ENCODE peak calls at places on chromosomes 3 and 15, in six cellular contexts. K is Panc1; Z is esophagus mucosa; C is right lobe of liver; G is stimulated activated naive B cell treated with anti-CD40 and anti-IgM and Interleukin-4, amounts not matched to agents 10 μg/mL and 1 μg/mL and 100 μg/mL, for 72 hours; B is activated T-cell treated with anti-CD3 and anti-CD28 coated beads, Interleukin-2, amount 50 U/mL, for 72 hours. E is an unnamed sample.

GRCh38 chr15:56468271-56468912 is 3.5 kb upstream of the MNS1 start:
- ATAC-seq in K (no peak), Z (no peak), C (peak; percentile 53), G (peak; percentile 22), B (peak; percentile 39), E (no peak)

GRCh38 chr15:101424984-101425383 is 64.5 kb downstream of the PCSK6 start:
- ATAC-seq in K (no peak), Z (no peak), C (no peak), G (no peak), B (no peak), E (no peak)

GRCh38 chr15:70227122-70227521 is 129.4 kb upstream of the TLE3 start:
- ATAC-seq in K (no peak), Z (no peak), C (no peak), G (no peak), B (no peak), E (no peak)

GRCh38 chr3:195467641-195468390 is 25.0 kb upstream of the ACAP2 start:
- ATAC-seq in K (no peak), Z (no peak), C (no peak), G (peak; percentile 73), B (peak; percentile 97), E (no peak)

GRCh38 chr3:8937064-8938020 is 25.9 kb downstream of the RAD18 start:
- ATAC-seq in K (peak; percentile 96), Z (no peak), C (peak; percentile 98), G (no peak), B (no peak), E (no peak)

GRCh38 chr3:113954091-113954685 is 6.4 kb downstream of the ZDHHC23 start:
- ATAC-seq in K (no peak), Z (no peak), C (no peak), G (no peak), B (no peak), E (no peak)

GRCh38 chr15:67107014-67107812 is 41.8 kb downstream of the SMAD3 start:
- ATAC-seq in K (peak; percentile 76), Z (peak; percentile 82), C (peak; percentile 59), G (no peak), B (no peak), E (no peak)

GRCh38 chr3:149223461-149223820 is 1.8 kb upstream of the CP start:
- ATAC-seq in K (no peak), Z (no peak), C (no peak), G (no peak), B (no peak), E (no peak)

GRCh38 chr15:72169236-72169920 is 28.2 kb downstream of the GRAMD2A start:
- ATAC-seq in K (no peak), Z (no peak), C (no peak), G (peak; percentile 12), B (no peak), E (no peak)

GRCh38 chr15:62432702-62433398 is 267.8 kb upstream of the C2CD4B start:
- ATAC-seq in K (no peak), Z (no peak), C (no peak), G (no peak), B (no peak), E (no peak)

GRCh38 chr15:49987198-49987785 is 131.7 kb downstream of the ATP8B4 start:
- ATAC-seq in K (no peak), Z (no peak), C (no peak), G (no peak), B (no peak), E (no peak)

GRCh38 chr3:194675680-194676079 is 3.7 kb upstream of the LSG1 start:
- ATAC-seq in K (no peak), Z (peak; percentile 12), C (no peak), G (no peak), B (peak; percentile 30), E (no peak)

GRCh38 chr3:175646865-175647264 is 787.7 kb downstream of the NAALADL2 start:
- ATAC-seq in K (no peak), Z (no peak), C (no peak), G (no peak), B (no peak), E (no peak)

GRCh38 chr15:91311986-91312385 is 211.9 kb downstream of the SV2B start:
- ATAC-seq in K (no peak), Z (no peak), C (no peak), G (no peak), B (no peak), E (no peak)

GRCh38 chr3:146750196-146750595 is 145.1 kb upstream of the PLSCR5 start:
- ATAC-seq in K (no peak), Z (no peak), C (no peak), G (no peak), B (no peak), E (no peak)

GRCh38 chr15:51103330-51103729 is 8.6 kb upstream of the TNFAIP8L3 start:
- ATAC-seq in K (no peak), Z (no peak), C (no peak), G (no peak), B (no peak), E (no peak)

GRCh38 chr3:108298056-108298455 is 1.7 kb downstream of the HHLA2 start:
- ATAC-seq in K (no peak), Z (no peak), C (no peak), G (no peak), B (no peak), E (no peak)

GRCh38 chr3:48397767-48398681 is 26.0 kb downstream of the FBXW12 start:
- ATAC-seq in K (no peak), Z (peak; percentile 5), C (no peak), G (no peak), B (no peak), E (no peak)

GRCh38 chr15:70530503-70530902 is 232.9 kb downstream of the UACA start:
- ATAC-seq in K (no peak), Z (no peak), C (no peak), G (no peak), B (no peak), E (no peak)

GRCh38 chr15:28955160-28955502 is 69.4 kb downstream of the APBA2 start:
- ATAC-seq in K (no peak), Z (no peak), C (no peak), G (peak; percentile 45), B (peak; percentile 82), E (no peak)

GRCh38 chr3:197811343-197811742 is 20.3 kb downstream of the LRCH3 start:
- ATAC-seq in K (no peak), Z (no peak), C (no peak), G (no peak), B (no peak), E (no peak)

GRCh38 chr3:122680381-122681293 is at the start of gene PARP14:
- ATAC-seq in K (peak; percentile 73), Z (peak; percentile 64), C (peak; percentile 82), G (peak; percentile 64), B (peak; percentile 75), E (peak; percentile 70)

GRCh38 chr3:150830745-150831144 is 67.8 kb upstream of the SIAH2 start:
- ATAC-seq in K (no peak), Z (no peak), C (no peak), G (no peak), B (no peak), E (no peak)

GRCh38 chr3:37580237-37580636 is 281.4 kb upstream of the CTDSPL start:
- ATAC-seq in K (no peak), Z (no peak), C (peak; percentile 73), G (no peak), B (no peak), E (no peak)

GRCh38 chr3:124565013-124565412 is 165.2 kb upstream of the UMPS start:
- ATAC-seq in K (peak; percentile 94), Z (peak; percentile 53), C (peak; percentile 91), G (peak; percentile 54), B (peak; percentile 39), E (no peak)

GRCh38 chr3:159762238-159762637 is 226.4 kb upstream of the IL12A start:
- ATAC-seq in K (no peak), Z (no peak), C (no peak), G (no peak), B (no peak), E (no peak)

GRCh38 chr15:57685719-57686118 is 20.8 kb upstream of the POLR2M start:
- ATAC-seq in K (no peak), Z (no peak), C (no peak), G (no peak), B (no peak), E (no peak)

GRCh38 chr3:159170436-159171003 is 368.7 kb downstream of the MFSD1 start:
- ATAC-seq in K (peak; percentile 10), Z (no peak), C (no peak), G (no peak), B (no peak), E (no peak)

GRCh38 chr3:197466586-197467399 is 89.0 kb downstream of the BDH1 start:
- ATAC-seq in K (peak; percentile 60), Z (peak; percentile 43), C (peak; percentile 21), G (no peak), B (no peak), E (no peak)

GRCh38 chr15:76217867-76218217 is 93.4 kb downstream of the ETFA start:
- ATAC-seq in K (no peak), Z (no peak), C (no peak), G (no peak), B (no peak), E (no peak)

GRCh38 chr3:128823638-128824037 is 55.8 kb upstream of the ACAD9 start:
- ATAC-seq in K (peak; percentile 41), Z (peak; percentile 43), C (peak; percentile 40), G (no peak), B (no peak), E (no peak)

GRCh38 chr15:43209059-43209824 is 11.6 kb downstream of the EPB42 start:
- ATAC-seq in K (peak; percentile 76), Z (no peak), C (peak; percentile 55), G (no peak), B (no peak), E (no peak)

GRCh38 chr3:128554100-128554464 is 61.1 kb upstream of the GATA2 start:
- ATAC-seq in K (peak; percentile 61), Z (no peak), C (no peak), G (no peak), B (no peak), E (no peak)

GRCh38 chr15:93359037-93359779 is 270.2 kb upstream of the RGMA start:
- ATAC-seq in K (no peak), Z (peak; percentile 51), C (no peak), G (no peak), B (no peak), E (no peak)

GRCh38 chr3:23637339-23637738 is 168.4 kb upstream of the UBE2E1 start:
- ATAC-seq in K (no peak), Z (no peak), C (no peak), G (no peak), B (no peak), E (no peak)

GRCh38 chr15:101068961-101069734 is 150.0 kb downstream of the LRRK1 start:
- ATAC-seq in K (peak; percentile 52), Z (no peak), C (no peak), G (no peak), B (no peak), E (no peak)

GRCh38 chr3:45978348-45978747 is 17.3 kb downstream of the FYCO1 start:
- ATAC-seq in K (no peak), Z (no peak), C (peak; percentile 32), G (no peak), B (peak; percentile 54), E (no peak)

E was measured in stimulated activated memory B cell treated with anti-CD40 and anti-IgM and Interleukin-4, amounts not matched to agents 10 μg/mL and 1 μg/mL and 100 μg/mL, for 72 hours.